ENCODE peak calls at places on chromosome 10, in five cellular contexts. D is H1, I is GM12878, Q is K562, E is HepG2. G is an unnamed sample.

GRCh38 chr10:133088524-133089460 is 1.1 kb downstream of the ADGRA1 start:
- DNase-seq in D (no peak), I (no peak), Q (no peak), E (peak; percentile 8), G (no peak)

GRCh38 chr10:50393784-50394183 is 142.5 kb upstream of the ASAH2 start:
- DNase-seq in D (no peak), I (no peak), Q (no peak), E (peak; percentile 87), G (no peak)

GRCh38 chr10:49360271-49361177 is 35.4 kb downstream of the DRGX start:
- DNase-seq in D (no peak), I (no peak), Q (no peak), E (no peak), G (no peak)

GRCh38 chr10:46541017-46541661 is 15.3 kb downstream of the GPRIN2 start:
- DNase-seq in D (no peak), I (no peak), Q (peak; percentile 94), E (no peak), G (no peak)

GRCh38 chr10:29590598-29591415 is 44.0 kb downstream of the SVIL start:
- DNase-seq in D (no peak), I (no peak), Q (peak; percentile 51), E (peak; percentile 26), G (peak; percentile 21)

GRCh38 chr10:42962120-42962901 is 114.6 kb upstream of the RET start:
- DNase-seq in D (no peak), I (no peak), Q (no peak), E (no peak), G (no peak)

GRCh38 chr10:83724471-83725241 is 414.7 kb upstream of the GHITM start:
- DNase-seq in D (no peak), I (peak; percentile 40), Q (no peak), E (no peak), G (no peak)

GRCh38 chr10:18364987-18365775 is 225.0 kb downstream of the CACNB2 start:
- DNase-seq in D (no peak), I (peak; percentile 17), Q (no peak), E (no peak), G (no peak)

GRCh38 chr10:29533696-29534285 is 101.0 kb downstream of the SVIL start:
- DNase-seq in D (no peak), I (no peak), Q (no peak), E (no peak), G (no peak)

GRCh38 chr10:118394557-118395194 is 52.6 kb upstream of the FAM204A start:
- DNase-seq in D (no peak), I (no peak), Q (no peak), E (no peak), G (no peak)

GRCh38 chr10:90924552-90924951 is 3.7 kb upstream of the ANKRD1 start:
- DNase-seq in D (no peak), I (no peak), Q (no peak), E (no peak), G (no peak)

GRCh38 chr10:113960617-113961260 is 82.9 kb upstream of the ADRB1 start:
- DNase-seq in D (peak; percentile 10), I (no peak), Q (no peak), E (peak; percentile 54), G (no peak)

GRCh38 chr10:110946496-110946895 is 27.1 kb downstream of the SHOC2 start:
- DNase-seq in D (no peak), I (no peak), Q (no peak), E (no peak), G (no peak)
- H4K20me1 ChIP-seq in D (peaks cover 5% of the 10 kb centered on the region), I (peaks cover 2% of the 10 kb centered on the region), Q (no peaks in the 10 kb centered on the region), E (peaks cover 3% of the 10 kb centered on the region), G (no peaks in the 10 kb centered on the region)

GRCh38 chr10:61139230-61139928 is 195.4 kb upstream of the RHOBTB1 start:
- DNase-seq in D (no peak), I (no peak), Q (no peak), E (no peak), G (no peak)

GRCh38 chr10:61140765-61141392 is 196.9 kb upstream of the RHOBTB1 start:
- DNase-seq in D (no peak), I (no peak), Q (peak; percentile 32), E (peak; percentile 68), G (peak; percentile 57)

GRCh38 chr10:61138728-61139127 is 194.7 kb upstream of the RHOBTB1 start:
- DNase-seq in D (no peak), I (no peak), Q (no peak), E (no peak), G (no peak)

GRCh38 chr10:61142987-61143386 is 199.0 kb upstream of the RHOBTB1 start:
- DNase-seq in D (no peak), I (no peak), Q (no peak), E (no peak), G (no peak)
- TF ChIP-seq SP1 in D (no peak), I (no peak), Q (no peak), E (no peak), G (no peak)

GRCh38 chr10:80176526-80176925 is 28.8 kb downstream of the ANXA11 start:
- DNase-seq in D (no peak), I (no peak), Q (no peak), E (no peak), G (no peak)
- H4K20me1 ChIP-seq in D (peaks cover 6% of the 10 kb centered on the region), I (peaks cover 3% of the 10 kb centered on the region), Q (peaks cover 21% of the 10 kb centered on the region), E (no peaks in the 10 kb centered on the region), G (peaks cover 7% of the 10 kb centered on the region)

DNA sequence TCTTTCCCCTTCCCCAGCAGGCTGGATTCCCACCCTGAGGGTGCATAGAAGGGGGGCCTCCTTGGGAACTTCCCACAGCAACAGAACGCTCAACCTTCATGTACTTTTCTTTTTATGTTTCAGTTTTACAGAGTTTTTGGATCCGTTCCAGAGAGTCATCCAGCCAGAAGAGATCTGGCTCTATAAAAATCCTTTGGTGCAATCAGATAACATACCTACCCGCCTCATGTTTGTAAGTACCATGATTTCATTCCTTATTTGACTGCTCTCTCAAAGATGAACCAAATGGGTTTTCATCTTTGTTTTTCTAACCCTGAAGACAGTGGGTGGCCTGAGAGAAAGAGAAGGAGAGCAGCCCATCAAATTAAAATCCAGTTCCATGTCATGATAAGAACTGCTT is 46.7 kb downstream of the PLPP4 start:
- DNase-seq in D (no peak), I (no peak), Q (no peak), E (no peak), G (no peak)
- TF ChIP-seq SP1 in D (no peak), I (no peak), Q (no peak), E (no peak), G (no peak)

DNA sequence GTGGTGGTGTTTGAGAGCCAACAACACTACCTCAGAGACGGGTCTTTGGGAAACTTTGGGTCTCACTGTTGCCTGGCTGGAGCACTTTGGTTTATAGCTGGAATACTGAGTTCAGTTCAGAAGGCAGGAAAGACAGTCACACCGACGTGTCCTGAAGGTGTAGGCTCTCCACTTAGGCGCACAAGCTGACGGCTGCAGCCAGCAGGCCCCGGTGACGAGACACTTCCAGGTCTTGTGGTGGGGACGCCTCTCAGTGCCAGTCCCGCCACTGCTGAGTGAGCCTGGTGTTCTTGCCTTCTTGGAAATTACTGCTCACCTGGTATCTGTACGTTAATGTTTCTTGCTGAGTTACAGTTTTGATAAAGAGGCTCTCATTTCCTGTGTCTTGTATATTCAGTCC is 74.0 kb downstream of the WDR37 start:
- DNase-seq in D (no peak), I (no peak), Q (no peak), E (no peak), G (no peak)
- H4K20me1 ChIP-seq in D (no peaks in the 10 kb centered on the region), I (no peaks in the 10 kb centered on the region), Q (no peaks in the 10 kb centered on the region), E (no peaks in the 10 kb centered on the region), G (no peaks in the 10 kb centered on the region)